ENCODE peak calls at places on chromosomes 13 and 19, in seven cellular contexts. One of them, this sample, is unnamed.

GRCh38 chr13:26255717-26256277 is 1.9 kb downstream of the CDK8 start:
- DNase-seq in GM20000: no peak
- DNase-seq in WTC11: no peak
- DNase-seq in AG09319: no peak
- DNase-seq in cardiac fibroblast: peak
- DNase-seq in mucosa of descending colon: no peak
- DNase-seq in IMR-90: peak
- DNase-seq in this sample: no peak

GRCh38 chr19:30062331-30063183 is 120.5 kb downstream of the URI1 start:
- DNase-seq in GM20000: no peak
- DNase-seq in WTC11: no peak
- DNase-seq in AG09319: no peak
- DNase-seq in cardiac fibroblast: no peak
- DNase-seq in mucosa of descending colon: no peak
- DNase-seq in IMR-90: no peak
- DNase-seq in this sample: no peak

GRCh38 chr13:98470920-98471319 is 106.0 kb downstream of the STK24 start:
- DNase-seq in GM20000: no peak
- DNase-seq in WTC11: no peak
- DNase-seq in AG09319: no peak
- DNase-seq in cardiac fibroblast: no peak
- DNase-seq in mucosa of descending colon: no peak
- DNase-seq in IMR-90: no peak
- DNase-seq in this sample: no peak

GRCh38 chr19:38596057-38596981 is 21.4 kb downstream of the MAP4K1 start:
- DNase-seq in GM20000: no peak
- DNase-seq in WTC11: peak
- DNase-seq in AG09319: no peak
- DNase-seq in cardiac fibroblast: no peak
- DNase-seq in mucosa of descending colon: peak
- DNase-seq in IMR-90: no peak
- DNase-seq in this sample: no peak

GRCh38 chr13:19601749-19602725 is 31.4 kb upstream of the MPHOSPH8 start:
- DNase-seq in GM20000: peak
- DNase-seq in WTC11: peak
- DNase-seq in AG09319: no peak
- DNase-seq in cardiac fibroblast: peak
- DNase-seq in mucosa of descending colon: peak
- DNase-seq in IMR-90: peak
- DNase-seq in this sample: peak

GRCh38 chr19:16085115-16085514 is 8.8 kb downstream of the TPM4 start:
- DNase-seq in GM20000: no peak
- DNase-seq in WTC11: no peak
- DNase-seq in AG09319: no peak
- DNase-seq in cardiac fibroblast: no peak
- DNase-seq in mucosa of descending colon: no peak
- DNase-seq in IMR-90: peak
- DNase-seq in this sample: no peak

GRCh38 chr19:31350693-31351211 is 1.5 kb upstream of the TSHZ3 start:
- DNase-seq in GM20000: peak
- DNase-seq in WTC11: peak
- DNase-seq in AG09319: no peak
- DNase-seq in cardiac fibroblast: peak
- DNase-seq in mucosa of descending colon: no peak
- DNase-seq in IMR-90: peak
- DNase-seq in this sample: peak

GRCh38 chr13:47598340-47598911 is 402.6 kb downstream of the SUCLA2 start:
- DNase-seq in GM20000: no peak
- DNase-seq in WTC11: no peak
- DNase-seq in AG09319: no peak
- DNase-seq in cardiac fibroblast: peak
- DNase-seq in mucosa of descending colon: no peak
- DNase-seq in IMR-90: peak
- DNase-seq in this sample: no peak

GRCh38 chr19:959935-960502 is 24.1 kb upstream of the WDR18 start:
- DNase-seq in GM20000: no peak
- DNase-seq in WTC11: peak
- DNase-seq in AG09319: no peak
- DNase-seq in cardiac fibroblast: no peak
- DNase-seq in mucosa of descending colon: no peak
- DNase-seq in IMR-90: no peak
- DNase-seq in this sample: no peak

GRCh38 chr19:13998426-13998825 is 7.7 kb downstream of the RFX1 start:
- DNase-seq in GM20000: peak
- DNase-seq in WTC11: no peak
- DNase-seq in AG09319: no peak
- DNase-seq in cardiac fibroblast: no peak
- DNase-seq in mucosa of descending colon: peak
- DNase-seq in IMR-90: no peak
- DNase-seq in this sample: no peak

GRCh38 chr13:74098077-74098476 is 36.1 kb downstream of the KLF12 start:
- DNase-seq in GM20000: no peak
- DNase-seq in WTC11: no peak
- DNase-seq in AG09319: no peak
- DNase-seq in cardiac fibroblast: no peak
- DNase-seq in mucosa of descending colon: no peak
- DNase-seq in IMR-90: no peak
- DNase-seq in this sample: no peak

GRCh38 chr13:30743319-30744055 is 8.1 kb downstream of the ALOX5AP start:
- DNase-seq in GM20000: no peak
- DNase-seq in WTC11: no peak
- DNase-seq in AG09319: peak
- DNase-seq in cardiac fibroblast: peak
- DNase-seq in mucosa of descending colon: no peak
- DNase-seq in IMR-90: peak
- DNase-seq in this sample: no peak

GRCh38 chr19:47490847-47491246 is 6.8 kb upstream of the KPTN start:
- DNase-seq in GM20000: no peak
- DNase-seq in WTC11: no peak
- DNase-seq in AG09319: no peak
- DNase-seq in cardiac fibroblast: no peak
- DNase-seq in mucosa of descending colon: no peak
- DNase-seq in IMR-90: no peak
- DNase-seq in this sample: no peak

GRCh38 chr13:49026851-49027250 is 51.1 kb downstream of the FNDC3A start:
- DNase-seq in GM20000: no peak
- DNase-seq in WTC11: no peak
- DNase-seq in AG09319: no peak
- DNase-seq in cardiac fibroblast: peak
- DNase-seq in mucosa of descending colon: no peak
- DNase-seq in IMR-90: peak
- DNase-seq in this sample: no peak

GRCh38 chr13:105170438-105170837 is 1365.0 kb downstream of the EFNB2 start:
- DNase-seq in GM20000: no peak
- DNase-seq in WTC11: no peak
- DNase-seq in AG09319: no peak
- DNase-seq in cardiac fibroblast: no peak
- DNase-seq in mucosa of descending colon: no peak
- DNase-seq in IMR-90: no peak
- DNase-seq in this sample: no peak

GRCh38 chr13:99911069-99911964 is 60.2 kb downstream of the ZIC5 start:
- DNase-seq in GM20000: no peak
- DNase-seq in WTC11: no peak
- DNase-seq in AG09319: no peak
- DNase-seq in cardiac fibroblast: no peak
- DNase-seq in mucosa of descending colon: no peak
- DNase-seq in IMR-90: no peak
- DNase-seq in this sample: no peak

GRCh38 chr19:40588110-40588854 is 11.6 kb downstream of the SHKBP1 start:
- DNase-seq in GM20000: no peak
- DNase-seq in WTC11: no peak
- DNase-seq in AG09319: no peak
- DNase-seq in cardiac fibroblast: no peak
- DNase-seq in mucosa of descending colon: no peak
- DNase-seq in IMR-90: no peak
- DNase-seq in this sample: no peak

GRCh38 chr19:1665565-1666047 is 13.2 kb upstream of the TCF3 start:
- DNase-seq in GM20000: peak
- DNase-seq in WTC11: no peak
- DNase-seq in AG09319: no peak
- DNase-seq in cardiac fibroblast: no peak
- DNase-seq in mucosa of descending colon: no peak
- DNase-seq in IMR-90: no peak
- DNase-seq in this sample: peak

GRCh38 chr13:93316848-93317247 is 90.2 kb downstream of the GPC6 start:
- DNase-seq in GM20000: no peak
- DNase-seq in WTC11: no peak
- DNase-seq in AG09319: no peak
- DNase-seq in cardiac fibroblast: no peak
- DNase-seq in mucosa of descending colon: no peak
- DNase-seq in IMR-90: no peak
- DNase-seq in this sample: no peak

GRCh38 chr19:41324921-41325639 is 15.1 kb downstream of the CCDC97 start:
- DNase-seq in GM20000: no peak
- DNase-seq in WTC11: peak
- DNase-seq in AG09319: no peak
- DNase-seq in cardiac fibroblast: peak
- DNase-seq in mucosa of descending colon: peak
- DNase-seq in IMR-90: peak
- DNase-seq in this sample: no peak

GRCh38 chr13:37681295-37682032 is 82.9 kb upstream of the POSTN start:
- DNase-seq in GM20000: no peak
- DNase-seq in WTC11: no peak
- DNase-seq in AG09319: peak
- DNase-seq in cardiac fibroblast: peak
- DNase-seq in mucosa of descending colon: no peak
- DNase-seq in IMR-90: peak
- DNase-seq in this sample: no peak

GRCh38 chr13:37680137-37680536 is 81.6 kb upstream of the POSTN start:
- DNase-seq in GM20000: no peak
- DNase-seq in WTC11: no peak
- DNase-seq in AG09319: no peak
- DNase-seq in cardiac fibroblast: no peak
- DNase-seq in mucosa of descending colon: no peak
- DNase-seq in IMR-90: no peak
- DNase-seq in this sample: no peak

GRCh38 chr13:37682496-37682895 is 83.9 kb upstream of the POSTN start:
- DNase-seq in GM20000: no peak
- DNase-seq in WTC11: no peak
- DNase-seq in AG09319: no peak
- DNase-seq in cardiac fibroblast: no peak
- DNase-seq in mucosa of descending colon: no peak
- DNase-seq in IMR-90: no peak
- DNase-seq in this sample: no peak

GRCh38 chr13:37679043-37679442 is 80.5 kb upstream of the POSTN start:
- DNase-seq in GM20000: no peak
- DNase-seq in WTC11: no peak
- DNase-seq in AG09319: no peak
- DNase-seq in cardiac fibroblast: no peak
- DNase-seq in mucosa of descending colon: no peak
- DNase-seq in IMR-90: no peak
- DNase-seq in this sample: no peak
- TF ChIP-seq CTCF in GM20000: no peak
- TF ChIP-seq CTCF in WTC11: no peak
- TF ChIP-seq CTCF in AG09319: peak
- TF ChIP-seq CTCF in cardiac fibroblast: peak
- TF ChIP-seq CTCF in mucosa of descending colon: no peak
- TF ChIP-seq CTCF in IMR-90: peak
- TF ChIP-seq CTCF in this sample: no peak

DNA sequence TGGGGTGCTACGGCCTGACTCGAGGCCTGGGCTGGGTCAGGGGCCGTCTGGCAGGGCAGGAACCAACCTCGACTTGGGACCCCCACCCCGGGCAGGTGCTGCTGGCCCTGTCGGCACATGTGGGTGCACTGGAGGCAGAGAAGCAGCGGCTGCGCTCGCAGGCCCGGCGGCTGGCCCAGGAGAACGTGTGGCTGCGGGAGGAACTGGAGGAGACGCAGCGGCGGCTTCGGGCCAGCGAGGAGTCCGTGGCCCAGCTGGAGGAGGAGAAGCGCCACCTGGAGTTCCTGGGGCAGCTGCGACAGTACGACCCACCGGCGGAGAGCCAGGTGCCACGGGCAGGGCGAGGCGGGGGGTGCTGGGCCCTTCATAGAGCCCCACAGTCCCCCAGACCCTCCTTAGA is 5.9 kb downstream of the KLC3 start:
- DNase-seq in GM20000: no peak
- DNase-seq in WTC11: peak
- DNase-seq in AG09319: no peak
- DNase-seq in cardiac fibroblast: no peak
- DNase-seq in mucosa of descending colon: no peak
- DNase-seq in IMR-90: no peak
- DNase-seq in this sample: no peak
- TF ChIP-seq CTCF in GM20000: no peak
- TF ChIP-seq CTCF in WTC11: no peak
- TF ChIP-seq CTCF in AG09319: no peak
- TF ChIP-seq CTCF in cardiac fibroblast: no peak
- TF ChIP-seq CTCF in mucosa of descending colon: no peak
- TF ChIP-seq CTCF in IMR-90: no peak
- TF ChIP-seq CTCF in this sample: no peak

GRCh38 chr19:49450405-49450804 is 1.2 kb downstream of the PIH1D1 start:
- DNase-seq in GM20000: no peak
- DNase-seq in WTC11: no peak
- DNase-seq in AG09319: no peak
- DNase-seq in cardiac fibroblast: no peak
- DNase-seq in mucosa of descending colon: no peak
- DNase-seq in IMR-90: no peak
- DNase-seq in this sample: no peak

GRCh38 chr19:49448432-49448786 is 3.2 kb downstream of the PIH1D1 start:
- DNase-seq in GM20000: no peak
- DNase-seq in WTC11: no peak
- DNase-seq in AG09319: no peak
- DNase-seq in cardiac fibroblast: no peak
- DNase-seq in mucosa of descending colon: no peak
- DNase-seq in IMR-90: no peak
- DNase-seq in this sample: no peak

GRCh38 chr19:49453013-49453756 is at the start of gene ALDH16A1:
- DNase-seq in GM20000: peak
- DNase-seq in WTC11: peak
- DNase-seq in AG09319: peak
- DNase-seq in cardiac fibroblast: peak
- DNase-seq in mucosa of descending colon: peak
- DNase-seq in IMR-90: peak
- DNase-seq in this sample: peak

GRCh38 chr19:49453757-49454248 is 778 bp downstream of the ALDH16A1 start:
- DNase-seq in GM20000: peak
- DNase-seq in WTC11: no peak
- DNase-seq in AG09319: no peak
- DNase-seq in cardiac fibroblast: no peak
- DNase-seq in mucosa of descending colon: no peak
- DNase-seq in IMR-90: no peak
- DNase-seq in this sample: peak

GRCh38 chr19:49451430-49452181 is at the start of gene PIH1D1:
- DNase-seq in GM20000: peak
- DNase-seq in WTC11: peak
- DNase-seq in AG09319: peak
- DNase-seq in cardiac fibroblast: peak
- DNase-seq in mucosa of descending colon: peak
- DNase-seq in IMR-90: peak
- DNase-seq in this sample: peak
- TF ChIP-seq CTCF in GM20000: no peak
- TF ChIP-seq CTCF in WTC11: no peak
- TF ChIP-seq CTCF in AG09319: peak
- TF ChIP-seq CTCF in cardiac fibroblast: peak
- TF ChIP-seq CTCF in mucosa of descending colon: peak
- TF ChIP-seq CTCF in IMR-90: no peak
- TF ChIP-seq CTCF in this sample: no peak

DNA sequence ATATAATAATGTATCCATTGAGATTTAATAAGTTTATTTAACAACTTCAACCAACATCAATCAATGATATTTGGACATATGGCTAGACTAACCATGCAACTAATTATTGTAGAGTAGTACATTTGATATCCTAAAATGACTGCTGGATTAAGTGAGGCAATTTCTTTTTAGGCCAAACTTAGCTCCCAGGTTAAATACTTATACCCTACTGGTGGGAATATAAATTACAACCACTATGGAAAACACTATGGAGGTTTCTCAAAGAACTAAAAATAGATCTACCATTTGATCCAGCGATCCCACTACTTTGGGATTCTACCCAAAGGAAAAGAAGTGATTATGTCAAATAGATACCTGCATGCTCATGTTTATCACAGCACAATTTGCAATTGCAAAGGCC is 345.8 kb downstream of the RBM26 start:
- DNase-seq in GM20000: no peak
- DNase-seq in WTC11: no peak
- DNase-seq in AG09319: no peak
- DNase-seq in cardiac fibroblast: no peak
- DNase-seq in mucosa of descending colon: no peak
- DNase-seq in IMR-90: no peak
- DNase-seq in this sample: no peak
- TF ChIP-seq CTCF in GM20000: no peak
- TF ChIP-seq CTCF in WTC11: no peak
- TF ChIP-seq CTCF in AG09319: no peak
- TF ChIP-seq CTCF in cardiac fibroblast: no peak
- TF ChIP-seq CTCF in mucosa of descending colon: no peak
- TF ChIP-seq CTCF in IMR-90: no peak
- TF ChIP-seq CTCF in this sample: no peak

This sample was measured in GM13977.